ENCODE peak calls at places on chromosome 19, in six cellular contexts. Y, P, N, R, X and D are unnamed samples.
A peak's percentile ranks its signal among the peaks of the same experiment; 100 is the strongest.

GRCh38 chr19:3768748-3769099 is 3.3 kb downstream of the RAX2 start:
- DNase-seq in P (no peak), Y (no peak), N (no peak), R (no peak), X (no peak), D (no peak)

GRCh38 chr19:38831142-38831605 is 420 bp downstream of the ECH1 start:
- DNase-seq in X (peak; percentile 35), Y (peak; percentile 67), R (peak; percentile 86), N (peak; percentile 84), P (no peak), D (peak; percentile 85)

GRCh38 chr19:2561895-2562294 is 86.0 kb downstream of the GADD45B start:
- DNase-seq in X (peak; percentile 69), P (no peak), R (no peak), Y (no peak), N (no peak), D (no peak)

GRCh38 chr19:51547397-51548212 is 16.1 kb upstream of the SIGLEC6 start:
- DNase-seq in P (no peak), Y (no peak), X (no peak), N (no peak), R (no peak), D (no peak)

GRCh38 chr19:41926861-41927809 is 1.1 kb downstream of the ERFL start:
- DNase-seq in Y (no peak), N (no peak), P (no peak), R (no peak), X (no peak), D (no peak)

GRCh38 chr19:6060600-6061391 is 49.5 kb downstream of the RFX2 start:
- DNase-seq in Y (no peak), N (peak; percentile 42), X (no peak), R (peak; percentile 87), P (no peak), D (no peak)

GRCh38 chr19:27647423-27647822 is 1565.5 kb downstream of the UQCRFS1 start:
- DNase-seq in Y (no peak), N (no peak), P (no peak), R (no peak), X (no peak), D (no peak)

GRCh38 chr19:47582320-47582909 is 9.5 kb upstream of the ZNF541 start:
- DNase-seq in P (no peak), N (no peak), Y (peak; percentile 51), R (no peak), X (no peak), D (no peak)

GRCh38 chr19:45051929-45052579 is 13.2 kb downstream of the CLASRP start:
- DNase-seq in P (no peak), Y (no peak), N (peak; percentile 56), R (no peak), X (no peak), D (no peak)

GRCh38 chr19:31314849-31315620 is 34.2 kb downstream of the TSHZ3 start:
- DNase-seq in Y (no peak), X (no peak), N (no peak), P (no peak), R (no peak), D (peak; percentile 15)

GRCh38 chr19:54190942-54191670 is at the start of gene TSEN34:
- DNase-seq in X (no peak), N (peak; percentile 58), P (peak; percentile 82), Y (peak; percentile 63), R (peak; percentile 84), D (peak; percentile 69)

GRCh38 chr19:38433268-38433733 is at the start of gene RYR1:
- DNase-seq in R (no peak), Y (no peak), X (peak; percentile 60), P (no peak), N (peak; percentile 48), D (no peak)

GRCh38 chr19:10018219-10018618 is 4.9 kb downstream of the RDH8 start:
- DNase-seq in X (no peak), P (no peak), N (no peak), Y (peak; percentile 87), R (peak; percentile 63), D (no peak)

GRCh38 chr19:46350758-46351159 is 3.9 kb downstream of the PPP5C start:
- DNase-seq in P (no peak), R (no peak), X (no peak), Y (no peak), N (no peak), D (no peak)

GRCh38 chr19:46729696-46730095 is 12.8 kb upstream of the PRKD2 start:
- DNase-seq in Y (no peak), P (no peak), N (no peak), R (no peak), X (no peak), D (no peak)

GRCh38 chr19:2690856-2691255 is 11.6 kb downstream of the GNG7 start:
- DNase-seq in X (no peak), P (no peak), N (no peak), R (no peak), Y (no peak), D (no peak)

GRCh38 chr19:9917322-9917721 is 19.0 kb downstream of the OLFM2 start:
- DNase-seq in N (no peak), R (peak; percentile 58), P (no peak), X (no peak), Y (peak; percentile 35), D (peak; percentile 79)